ENCODE peak calls at places on chromosomes 7 and 10, in five cellular contexts. R is upper lobe of right lung, U is osteoblast, F is bronchial epithelial cell, J is GM23338. W is an unnamed sample.

GRCh38 chr10:69839696-69840345 is 38.1 kb downstream of the COL13A1 start:
- DNase-seq in R (no peak), U (peak; percentile 95), F (no peak), J (no peak), W (no peak)

GRCh38 chr7:30556854-30557644 is 37.6 kb upstream of the GARS1 start:
- DNase-seq in R (no peak), U (no peak), F (peak; percentile 55), J (peak; percentile 80), W (no peak)

GRCh38 chr7:75772081-75773077 is at the start of gene CCL26:
- DNase-seq in R (no peak), U (peak; percentile 55), F (peak; percentile 62), J (no peak), W (no peak)

GRCh38 chr7:8831386-8831785 is 398.0 kb downstream of the NXPH1 start:
- DNase-seq in R (no peak), U (no peak), F (peak; percentile 8), J (peak; percentile 19), W (no peak)

GRCh38 chr7:151851160-151851751 is 25.7 kb downstream of the PRKAG2 start:
- DNase-seq in R (peak; percentile 80), U (peak; percentile 90), F (peak; percentile 72), J (no peak), W (no peak)

GRCh38 chr10:91552706-91553105 is 80.2 kb downstream of the PPP1R3C start:
- DNase-seq in R (no peak), U (no peak), F (peak; percentile 18), J (peak; percentile 50), W (no peak)

GRCh38 chr10:125940515-125940914 is 44.2 kb downstream of the FANK1 start:
- DNase-seq in R (no peak), U (no peak), F (no peak), J (no peak), W (no peak)

GRCh38 chr7:28858206-28858605 is 99.9 kb downstream of the TRIL start:
- DNase-seq in R (no peak), U (peak; percentile 79), F (peak; percentile 98), J (no peak), W (no peak)

GRCh38 chr10:102422586-102423129 is 2.0 kb downstream of the FBXL15 start:
- DNase-seq in R (peak; percentile 94), U (peak; percentile 98), F (peak; percentile 61), J (peak; percentile 87), W (peak; percentile 80)

GRCh38 chr7:28077616-28078015 is 103.0 kb downstream of the JAZF1 start:
- DNase-seq in R (no peak), U (no peak), F (no peak), J (no peak), W (no peak)

GRCh38 chr10:124650820-124651401 is 93.3 kb downstream of the FAM53B start:
- DNase-seq in R (no peak), U (no peak), F (no peak), J (peak; percentile 47), W (no peak)

GRCh38 chr7:1255817-1256340 is 23.2 kb downstream of the UNCX start:
- DNase-seq in R (no peak), U (no peak), F (no peak), J (no peak), W (no peak)

GRCh38 chr7:138776156-138776833 is 21.5 kb upstream of the TMEM213 start:
- DNase-seq in R (no peak), U (no peak), F (no peak), J (no peak), W (no peak)

GRCh38 chr7:155988421-155988820 is 176.2 kb upstream of the SHH start:
- DNase-seq in R (peak; percentile 62), U (no peak), F (no peak), J (no peak), W (no peak)

GRCh38 chr10:117553171-117553814 is 10.7 kb downstream of the EMX2 start:
- DNase-seq in R (no peak), U (no peak), F (no peak), J (peak; percentile 72), W (peak; percentile 20)

GRCh38 chr10:71218046-71218832 is 5.9 kb downstream of the UNC5B start:
- DNase-seq in R (peak; percentile 47), U (no peak), F (peak; percentile 86), J (no peak), W (no peak)

GRCh38 chr10:13536674-13537366 is 8.0 kb upstream of the BEND7 start:
- DNase-seq in R (no peak), U (no peak), F (peak; percentile 27), J (peak; percentile 94), W (peak; percentile 81)

GRCh38 chr7:98800996-98801395 is 68.8 kb downstream of the TMEM130 start:
- DNase-seq in R (no peak), U (no peak), F (no peak), J (no peak), W (no peak)

GRCh38 chr10:100734295-100735086 is 10.9 kb upstream of the PAX2 start:
- DNase-seq in R (peak; percentile 41), U (no peak), F (no peak), J (no peak), W (no peak)

GRCh38 chr7:91668217-91668616 is 212.3 kb downstream of the MTERF1 start:
- DNase-seq in R (no peak), U (no peak), F (no peak), J (no peak), W (no peak)

GRCh38 chr10:24952146-24952700 is at the start of gene PRTFDC1:
- DNase-seq in R (peak; percentile 72), U (peak; percentile 87), F (no peak), J (peak; percentile 74), W (peak; percentile 48)

GRCh38 chr7:44289341-44290249 is 35.8 kb downstream of the CAMK2B start:
- DNase-seq in R (peak; percentile 53), U (peak; percentile 81), F (no peak), J (no peak), W (no peak)

GRCh38 chr7:95205821-95206220 is 118.5 kb downstream of the PON1 start:
- DNase-seq in R (no peak), U (peak; percentile 80), F (peak; percentile 61), J (no peak), W (no peak)

GRCh38 chr7:158810846-158811245 is 18.5 kb downstream of the ESYT2 start:
- DNase-seq in R (no peak), U (no peak), F (no peak), J (no peak), W (no peak)

GRCh38 chr10:91551856-91552255 is 81.0 kb downstream of the PPP1R3C start:
- DNase-seq in R (no peak), U (peak; percentile 76), F (peak; percentile 41), J (peak; percentile 92), W (peak; percentile 52)

GRCh38 chr7:117844678-117845077 is 28.6 kb downstream of the CTTNBP2 start:
- DNase-seq in R (no peak), U (no peak), F (no peak), J (no peak), W (no peak)

GRCh38 chr7:28922618-28923331 is 35.4 kb downstream of the TRIL start:
- DNase-seq in R (peak; percentile 69), U (no peak), F (peak; percentile 71), J (peak; percentile 97), W (peak; percentile 69)

GRCh38 chr7:29146888-29147609 is 712 bp upstream of the CPVL start:
- DNase-seq in R (no peak), U (no peak), F (no peak), J (peak; percentile 43), W (no peak)

GRCh38 chr7:70849580-70850235 is 282.2 kb upstream of the GALNT17 start:
- DNase-seq in R (no peak), U (no peak), F (no peak), J (peak; percentile 51), W (no peak)

GRCh38 chr7:37391791-37392672 is 56.6 kb downstream of the ELMO1 start:
- DNase-seq in R (no peak), U (no peak), F (no peak), J (no peak), W (no peak)

GRCh38 chr7:81488210-81488609 is 281.6 kb downstream of the HGF start:
- DNase-seq in R (no peak), U (no peak), F (peak; percentile 42), J (no peak), W (no peak)

GRCh38 chr10:101494650-101495049 is 93.4 kb downstream of the POLL start:
- DNase-seq in R (no peak), U (no peak), F (no peak), J (no peak), W (no peak)

GRCh38 chr10:71406878-71407277 is 10.2 kb downstream of the CDH23 start:
- DNase-seq in R (no peak), U (no peak), F (peak; percentile 21), J (no peak), W (no peak)

GRCh38 chr7:112020800-112021199 is 185.4 kb downstream of the DOCK4 start:
- DNase-seq in R (no peak), U (no peak), F (no peak), J (no peak), W (no peak)

GRCh38 chr10:84499846-84500245 is 171.5 kb downstream of the CCSER2 start:
- DNase-seq in R (no peak), U (no peak), F (no peak), J (peak; percentile 43), W (no peak)

GRCh38 chr7:25059576-25059975 is 65.5 kb downstream of the CYCS start:
- DNase-seq in R (no peak), U (no peak), F (no peak), J (no peak), W (no peak)

GRCh38 chr7:131107343-131108211 is 220.1 kb upstream of the MKLN1 start:
- DNase-seq in R (peak; percentile 84), U (peak; percentile 96), F (peak; percentile 48), J (peak; percentile 72), W (peak; percentile 41)
- TF ChIP-seq CTCF in R (no peak), U (no peak), F (no peak), J (no peak), W (no peak)

GRCh38 chr10:121751191-121751760 is 153.0 kb upstream of the FGFR2 start:
- DNase-seq in R (no peak), U (no peak), F (no peak), J (no peak), W (no peak)

GRCh38 chr10:121754667-121755066 is 156.4 kb upstream of the FGFR2 start:
- DNase-seq in R (no peak), U (no peak), F (peak; percentile 15), J (no peak), W (no peak)

GRCh38 chr10:121753726-121754476 is 155.7 kb upstream of the FGFR2 start:
- DNase-seq in R (no peak), U (peak; percentile 83), F (peak; percentile 98), J (peak; percentile 43), W (no peak)
- TF ChIP-seq CTCF in R (no peak), U (peak; percentile 52), F (peak; percentile 20), J (peak; percentile 37), W (peak; percentile 36)

DNA sequence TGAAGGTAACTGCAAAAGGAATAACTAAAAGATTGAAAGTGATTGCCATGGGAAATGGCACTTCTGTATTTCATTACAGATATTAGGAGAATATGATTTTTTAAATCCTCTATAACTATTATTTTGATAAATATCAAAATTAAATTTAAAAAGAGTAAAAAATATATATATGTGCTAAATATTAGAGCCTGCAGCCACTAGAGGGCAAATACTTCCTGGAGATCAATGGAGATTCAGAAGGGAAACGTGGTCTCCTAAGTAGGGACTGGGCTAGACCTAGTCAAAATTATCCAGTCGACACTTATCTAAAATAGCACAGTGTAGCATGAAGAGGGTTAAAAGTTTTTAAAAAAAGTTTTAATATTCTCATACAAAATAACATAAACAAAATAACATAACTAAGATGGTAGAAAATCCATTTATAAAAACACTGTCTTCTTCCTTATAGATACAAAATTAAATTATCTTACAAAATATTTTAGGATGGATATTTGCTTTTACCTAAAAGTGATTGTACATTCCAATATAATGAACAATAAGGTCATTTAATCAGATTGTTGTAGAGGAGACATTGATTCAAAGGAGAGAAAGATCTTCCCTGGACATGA is 434.3 kb downstream of the MDFIC start:
- DNase-seq in R (no peak), U (no peak), F (peak; percentile 25), J (peak; percentile 64), W (no peak)
- TF ChIP-seq CTCF in R (peak; percentile 38), U (peak; percentile 70), F (peak; percentile 25), J (peak; percentile 57), W (peak; percentile 76)

GRCh38 chr7:49995681-49996080 is 97.4 kb downstream of the ZPBP start:
- DNase-seq in R (no peak), U (no peak), F (no peak), J (no peak), W (no peak)
- TF ChIP-seq CTCF in R (no peak), U (no peak), F (no peak), J (no peak), W (no peak)